ENCODE peak calls at places on chromosomes 5 and 9, in nine cellular contexts. One of them, this sample, is unnamed.

GRCh38 chr5:158879993-158880392 is 219.7 kb downstream of the EBF1 start:
- DNase-seq in HTR-8/SVneo: no peak
- DNase-seq in nucleus accumbens: no peak
- DNase-seq in HEK293T: no peak
- DNase-seq in effector CD4-positive, alpha-beta T cell: no peak
- DNase-seq in epithelial cell of esophagus: no peak
- DNase-seq in putamen: no peak
- DNase-seq in posterior vena cava: no peak
- DNase-seq in GM12891: no peak
- DNase-seq in this sample: no peak

GRCh38 chr5:79236364-79236969 is 536 bp downstream of the JMY start:
- DNase-seq in HTR-8/SVneo: no peak
- DNase-seq in nucleus accumbens: no peak
- DNase-seq in HEK293T: peak
- DNase-seq in effector CD4-positive, alpha-beta T cell: peak
- DNase-seq in epithelial cell of esophagus: peak
- DNase-seq in putamen: no peak
- DNase-seq in posterior vena cava: no peak
- DNase-seq in GM12891: peak
- DNase-seq in this sample: peak

GRCh38 chr5:177301503-177302165 is 1.9 kb downstream of the RAB24 start:
- DNase-seq in HTR-8/SVneo: no peak
- DNase-seq in nucleus accumbens: no peak
- DNase-seq in HEK293T: no peak
- DNase-seq in effector CD4-positive, alpha-beta T cell: no peak
- DNase-seq in epithelial cell of esophagus: peak
- DNase-seq in putamen: no peak
- DNase-seq in posterior vena cava: no peak
- DNase-seq in GM12891: no peak
- DNase-seq in this sample: no peak

GRCh38 chr5:95531491-95531890 is 23.3 kb downstream of the SKIC3 start:
- DNase-seq in HTR-8/SVneo: no peak
- DNase-seq in nucleus accumbens: no peak
- DNase-seq in HEK293T: no peak
- DNase-seq in effector CD4-positive, alpha-beta T cell: no peak
- DNase-seq in epithelial cell of esophagus: no peak
- DNase-seq in putamen: no peak
- DNase-seq in posterior vena cava: no peak
- DNase-seq in GM12891: no peak
- DNase-seq in this sample: no peak

GRCh38 chr5:127599847-127600246 is 49.0 kb upstream of the CTXN3 start:
- DNase-seq in HTR-8/SVneo: no peak
- DNase-seq in nucleus accumbens: no peak
- DNase-seq in HEK293T: no peak
- DNase-seq in effector CD4-positive, alpha-beta T cell: no peak
- DNase-seq in epithelial cell of esophagus: no peak
- DNase-seq in putamen: no peak
- DNase-seq in posterior vena cava: no peak
- DNase-seq in GM12891: no peak
- DNase-seq in this sample: no peak

GRCh38 chr9:133238272-133238850 is 29.3 kb upstream of the OBP2B start:
- DNase-seq in HTR-8/SVneo: no peak
- DNase-seq in nucleus accumbens: no peak
- DNase-seq in HEK293T: peak
- DNase-seq in effector CD4-positive, alpha-beta T cell: no peak
- DNase-seq in epithelial cell of esophagus: no peak
- DNase-seq in putamen: peak
- DNase-seq in posterior vena cava: peak
- DNase-seq in GM12891: peak
- DNase-seq in this sample: no peak

GRCh38 chr5:151581841-151582583 is 9.1 kb downstream of the FAT2 start:
- DNase-seq in HTR-8/SVneo: no peak
- DNase-seq in nucleus accumbens: no peak
- DNase-seq in HEK293T: no peak
- DNase-seq in effector CD4-positive, alpha-beta T cell: no peak
- DNase-seq in epithelial cell of esophagus: peak
- DNase-seq in putamen: no peak
- DNase-seq in posterior vena cava: peak
- DNase-seq in GM12891: no peak
- DNase-seq in this sample: no peak

GRCh38 chr9:35603506-35603985 is 1.5 kb upstream of the TESK1 start:
- DNase-seq in HTR-8/SVneo: no peak
- DNase-seq in nucleus accumbens: no peak
- DNase-seq in HEK293T: peak
- DNase-seq in effector CD4-positive, alpha-beta T cell: no peak
- DNase-seq in epithelial cell of esophagus: peak
- DNase-seq in putamen: no peak
- DNase-seq in posterior vena cava: peak
- DNase-seq in GM12891: no peak
- DNase-seq in this sample: no peak

GRCh38 chr5:110007101-110007500 is 317.4 kb downstream of the MAN2A1 start:
- DNase-seq in HTR-8/SVneo: no peak
- DNase-seq in nucleus accumbens: no peak
- DNase-seq in HEK293T: no peak
- DNase-seq in effector CD4-positive, alpha-beta T cell: no peak
- DNase-seq in epithelial cell of esophagus: no peak
- DNase-seq in putamen: no peak
- DNase-seq in posterior vena cava: no peak
- DNase-seq in GM12891: no peak
- DNase-seq in this sample: no peak

GRCh38 chr5:177302354-177303110 is 987 bp downstream of the RAB24 start:
- DNase-seq in HTR-8/SVneo: no peak
- DNase-seq in nucleus accumbens: no peak
- DNase-seq in HEK293T: peak
- DNase-seq in effector CD4-positive, alpha-beta T cell: no peak
- DNase-seq in epithelial cell of esophagus: peak
- DNase-seq in putamen: no peak
- DNase-seq in posterior vena cava: no peak
- DNase-seq in GM12891: no peak
- DNase-seq in this sample: no peak

GRCh38 chr5:147168578-147169327 is 66.1 kb upstream of the STK32A start:
- DNase-seq in HTR-8/SVneo: no peak
- DNase-seq in nucleus accumbens: no peak
- DNase-seq in HEK293T: no peak
- DNase-seq in effector CD4-positive, alpha-beta T cell: no peak
- DNase-seq in epithelial cell of esophagus: peak
- DNase-seq in putamen: no peak
- DNase-seq in posterior vena cava: no peak
- DNase-seq in GM12891: no peak
- DNase-seq in this sample: no peak

GRCh38 chr9:2559212-2560152 is 62.1 kb upstream of the VLDLR start:
- DNase-seq in HTR-8/SVneo: peak
- DNase-seq in nucleus accumbens: no peak
- DNase-seq in HEK293T: no peak
- DNase-seq in effector CD4-positive, alpha-beta T cell: no peak
- DNase-seq in epithelial cell of esophagus: peak
- DNase-seq in putamen: peak
- DNase-seq in posterior vena cava: peak
- DNase-seq in GM12891: no peak
- DNase-seq in this sample: no peak

GRCh38 chr9:92725726-92726125 is 38.9 kb downstream of the BICD2 start:
- DNase-seq in HTR-8/SVneo: no peak
- DNase-seq in nucleus accumbens: no peak
- DNase-seq in HEK293T: no peak
- DNase-seq in effector CD4-positive, alpha-beta T cell: no peak
- DNase-seq in epithelial cell of esophagus: no peak
- DNase-seq in putamen: no peak
- DNase-seq in posterior vena cava: no peak
- DNase-seq in GM12891: no peak
- DNase-seq in this sample: no peak

GRCh38 chr9:137534256-137535119 is 15.7 kb downstream of the PNPLA7 start:
- DNase-seq in HTR-8/SVneo: peak
- DNase-seq in nucleus accumbens: no peak
- DNase-seq in HEK293T: peak
- DNase-seq in effector CD4-positive, alpha-beta T cell: no peak
- DNase-seq in epithelial cell of esophagus: peak
- DNase-seq in putamen: no peak
- DNase-seq in posterior vena cava: no peak
- DNase-seq in GM12891: no peak
- DNase-seq in this sample: peak

GRCh38 chr9:70553718-70554673 is 139.5 kb upstream of the KLF9 start:
- DNase-seq in HTR-8/SVneo: peak
- DNase-seq in nucleus accumbens: no peak
- DNase-seq in HEK293T: no peak
- DNase-seq in effector CD4-positive, alpha-beta T cell: no peak
- DNase-seq in epithelial cell of esophagus: peak
- DNase-seq in putamen: peak
- DNase-seq in posterior vena cava: no peak
- DNase-seq in GM12891: no peak
- DNase-seq in this sample: no peak

GRCh38 chr9:7320139-7320538 is 479.4 kb downstream of the DMAC1 start:
- DNase-seq in HTR-8/SVneo: peak
- DNase-seq in nucleus accumbens: no peak
- DNase-seq in HEK293T: no peak
- DNase-seq in effector CD4-positive, alpha-beta T cell: no peak
- DNase-seq in epithelial cell of esophagus: peak
- DNase-seq in putamen: no peak
- DNase-seq in posterior vena cava: no peak
- DNase-seq in GM12891: no peak
- DNase-seq in this sample: no peak

GRCh38 chr5:53543401-53543800 is 17.0 kb upstream of the NDUFS4 start:
- DNase-seq in HTR-8/SVneo: no peak
- DNase-seq in nucleus accumbens: no peak
- DNase-seq in HEK293T: no peak
- DNase-seq in effector CD4-positive, alpha-beta T cell: no peak
- DNase-seq in epithelial cell of esophagus: no peak
- DNase-seq in putamen: no peak
- DNase-seq in posterior vena cava: no peak
- DNase-seq in GM12891: no peak
- DNase-seq in this sample: no peak

GRCh38 chr5:128596071-128596470 is 58.0 kb upstream of the FBN2 start:
- DNase-seq in HTR-8/SVneo: no peak
- DNase-seq in nucleus accumbens: no peak
- DNase-seq in HEK293T: no peak
- DNase-seq in effector CD4-positive, alpha-beta T cell: no peak
- DNase-seq in epithelial cell of esophagus: peak
- DNase-seq in putamen: no peak
- DNase-seq in posterior vena cava: no peak
- DNase-seq in GM12891: no peak
- DNase-seq in this sample: no peak

GRCh38 chr5:135024956-135025729 is 8.9 kb downstream of the PITX1 start:
- DNase-seq in HTR-8/SVneo: no peak
- DNase-seq in nucleus accumbens: no peak
- DNase-seq in HEK293T: no peak
- DNase-seq in effector CD4-positive, alpha-beta T cell: no peak
- DNase-seq in epithelial cell of esophagus: peak
- DNase-seq in putamen: no peak
- DNase-seq in posterior vena cava: peak
- DNase-seq in GM12891: no peak
- DNase-seq in this sample: no peak

GRCh38 chr9:114055061-114055460 is 23.0 kb downstream of the AMBP start:
- DNase-seq in HTR-8/SVneo: no peak
- DNase-seq in nucleus accumbens: no peak
- DNase-seq in HEK293T: no peak
- DNase-seq in effector CD4-positive, alpha-beta T cell: no peak
- DNase-seq in epithelial cell of esophagus: no peak
- DNase-seq in putamen: no peak
- DNase-seq in posterior vena cava: peak
- DNase-seq in GM12891: no peak
- DNase-seq in this sample: no peak

GRCh38 chr9:134297082-134297415 is 29.2 kb upstream of the RXRA start:
- DNase-seq in HTR-8/SVneo: no peak
- DNase-seq in nucleus accumbens: no peak
- DNase-seq in HEK293T: no peak
- DNase-seq in effector CD4-positive, alpha-beta T cell: no peak
- DNase-seq in epithelial cell of esophagus: no peak
- DNase-seq in putamen: no peak
- DNase-seq in posterior vena cava: no peak
- DNase-seq in GM12891: no peak
- DNase-seq in this sample: no peak

GRCh38 chr9:93200989-93201339 is 17.0 kb downstream of the WNK2 start:
- DNase-seq in HTR-8/SVneo: no peak
- DNase-seq in nucleus accumbens: no peak
- DNase-seq in HEK293T: no peak
- DNase-seq in effector CD4-positive, alpha-beta T cell: no peak
- DNase-seq in epithelial cell of esophagus: no peak
- DNase-seq in putamen: no peak
- DNase-seq in posterior vena cava: no peak
- DNase-seq in GM12891: no peak
- DNase-seq in this sample: no peak

GRCh38 chr5:14190194-14191164 is 47.3 kb downstream of the TRIO start:
- DNase-seq in HTR-8/SVneo: peak
- DNase-seq in nucleus accumbens: no peak
- DNase-seq in HEK293T: no peak
- DNase-seq in effector CD4-positive, alpha-beta T cell: no peak
- DNase-seq in epithelial cell of esophagus: peak
- DNase-seq in putamen: no peak
- DNase-seq in posterior vena cava: peak
- DNase-seq in GM12891: no peak
- DNase-seq in this sample: no peak

GRCh38 chr9:18976368-18977238 is 56.4 kb downstream of the SAXO1 start:
- DNase-seq in HTR-8/SVneo: peak
- DNase-seq in nucleus accumbens: no peak
- DNase-seq in HEK293T: peak
- DNase-seq in effector CD4-positive, alpha-beta T cell: no peak
- DNase-seq in epithelial cell of esophagus: peak
- DNase-seq in putamen: no peak
- DNase-seq in posterior vena cava: no peak
- DNase-seq in GM12891: no peak
- DNase-seq in this sample: no peak

GRCh38 chr5:105943119-105943518 is 1727.6 kb downstream of the EFNA5 start:
- DNase-seq in HTR-8/SVneo: no peak
- DNase-seq in nucleus accumbens: no peak
- DNase-seq in HEK293T: no peak
- DNase-seq in effector CD4-positive, alpha-beta T cell: no peak
- DNase-seq in epithelial cell of esophagus: no peak
- DNase-seq in putamen: no peak
- DNase-seq in posterior vena cava: no peak
- DNase-seq in GM12891: no peak
- DNase-seq in this sample: no peak

GRCh38 chr9:105994970-105995369 is 300.6 kb downstream of the TMEM38B start:
- DNase-seq in HTR-8/SVneo: peak
- DNase-seq in nucleus accumbens: no peak
- DNase-seq in HEK293T: no peak
- DNase-seq in effector CD4-positive, alpha-beta T cell: no peak
- DNase-seq in epithelial cell of esophagus: peak
- DNase-seq in putamen: no peak
- DNase-seq in posterior vena cava: no peak
- DNase-seq in GM12891: no peak
- DNase-seq in this sample: no peak

GRCh38 chr5:148808864-148809642 is 17.4 kb upstream of the ADRB2 start:
- DNase-seq in HTR-8/SVneo: no peak
- DNase-seq in nucleus accumbens: no peak
- DNase-seq in HEK293T: peak
- DNase-seq in effector CD4-positive, alpha-beta T cell: no peak
- DNase-seq in epithelial cell of esophagus: no peak
- DNase-seq in putamen: no peak
- DNase-seq in posterior vena cava: no peak
- DNase-seq in GM12891: no peak
- DNase-seq in this sample: peak

GRCh38 chr5:102858221-102858620 is 103.1 kb downstream of the PAM start:
- DNase-seq in HTR-8/SVneo: no peak
- DNase-seq in nucleus accumbens: no peak
- DNase-seq in HEK293T: no peak
- DNase-seq in effector CD4-positive, alpha-beta T cell: no peak
- DNase-seq in epithelial cell of esophagus: no peak
- DNase-seq in putamen: no peak
- DNase-seq in posterior vena cava: no peak
- DNase-seq in GM12891: no peak
- DNase-seq in this sample: no peak

GRCh38 chr5:89037090-89037489 is 154.1 kb upstream of the MEF2C start:
- DNase-seq in HTR-8/SVneo: no peak
- DNase-seq in nucleus accumbens: no peak
- DNase-seq in HEK293T: no peak
- DNase-seq in effector CD4-positive, alpha-beta T cell: no peak
- DNase-seq in epithelial cell of esophagus: peak
- DNase-seq in putamen: no peak
- DNase-seq in posterior vena cava: no peak
- DNase-seq in GM12891: no peak
- DNase-seq in this sample: no peak

GRCh38 chr5:208449-209114 is 9.4 kb downstream of the CCDC127 start:
- DNase-seq in HTR-8/SVneo: no peak
- DNase-seq in nucleus accumbens: no peak
- DNase-seq in HEK293T: no peak
- DNase-seq in effector CD4-positive, alpha-beta T cell: no peak
- DNase-seq in epithelial cell of esophagus: no peak
- DNase-seq in putamen: no peak
- DNase-seq in posterior vena cava: no peak
- DNase-seq in GM12891: no peak
- DNase-seq in this sample: no peak

GRCh38 chr5:93583799-93584530 is 943 bp downstream of the NR2F1 start:
- DNase-seq in HTR-8/SVneo: peak
- DNase-seq in nucleus accumbens: no peak
- DNase-seq in HEK293T: no peak
- DNase-seq in effector CD4-positive, alpha-beta T cell: no peak
- DNase-seq in epithelial cell of esophagus: peak
- DNase-seq in putamen: no peak
- DNase-seq in posterior vena cava: no peak
- DNase-seq in GM12891: no peak
- DNase-seq in this sample: no peak